ENCODE peak calls at places on chromosomes 13 and 19, in seven cellular contexts. D is spleen; U is CD4-positive, alpha-beta memory T cell; X is WTC11; K is IMR-90; T is endothelial cell of umbilical vein; A is activated CD4-positive, alpha-beta T cell treated with anti-CD3 and anti-CD28 coated beads, Interleukin-2, amount 10 ng/mL, durations not matched to agents 7 days and 5 days. N is an unnamed sample.

GRCh38 chr13:53605306-53605705 is 576.7 kb downstream of the OLFM4 start:
- DNase-seq in D (no peak), U (no peak), X (no peak), K (no peak), T (no peak), A (no peak), N (no peak)

GRCh38 chr19:49887653-49888477 is 8.8 kb downstream of the IL4I1 start:
- DNase-seq in D (peak; percentile 73), U (no peak), X (no peak), K (no peak), T (no peak), A (no peak), N (peak; percentile 42)

GRCh38 chr19:7894612-7895309 is 6.5 kb downstream of the LRRC8E start:
- DNase-seq in D (no peak), U (no peak), X (no peak), K (no peak), T (no peak), A (no peak), N (no peak)

GRCh38 chr19:48390188-48391099 is 907 bp downstream of the KDELR1 start:
- DNase-seq in D (peak; percentile 91), U (peak; percentile 55), X (peak; percentile 81), K (peak; percentile 49), T (peak; percentile 72), A (peak; percentile 68), N (no peak)

GRCh38 chr19:38434549-38435051 is 1.1 kb downstream of the RYR1 start:
- DNase-seq in D (no peak), U (no peak), X (peak; percentile 94), K (no peak), T (no peak), A (no peak), N (no peak)

GRCh38 chr13:24074687-24075086 is 85.8 kb upstream of the SPATA13 start:
- DNase-seq in D (no peak), U (no peak), X (no peak), K (no peak), T (peak; percentile 84), A (no peak), N (no peak)

GRCh38 chr19:632228-633067 is 889 bp downstream of the POLRMT start:
- DNase-seq in D (no peak), U (no peak), X (peak; percentile 63), K (peak; percentile 36), T (peak; percentile 31), A (peak; percentile 26), N (peak; percentile 37)

GRCh38 chr13:50892162-50892944 is 17.2 kb upstream of the RNASEH2B start:
- DNase-seq in D (peak; percentile 85), U (peak; percentile 38), X (no peak), K (no peak), T (no peak), A (peak; percentile 66), N (peak; percentile 20)

GRCh38 chr13:46180393-46180792 is 1.6 kb downstream of the LCP1 start:
- DNase-seq in D (no peak), U (no peak), X (no peak), K (no peak), T (no peak), A (no peak), N (no peak)

GRCh38 chr19:17348700-17349099 is 11.3 kb downstream of the GTPBP3 start:
- DNase-seq in D (peak; percentile 85), U (no peak), X (peak; percentile 54), K (peak; percentile 53), T (peak; percentile 92), A (no peak), N (no peak)

GRCh38 chr13:91058066-91058465 is 289.4 kb upstream of the MIR17HG start:
- DNase-seq in D (no peak), U (no peak), X (peak; percentile 15), K (no peak), T (no peak), A (no peak), N (no peak)

GRCh38 chr19:40279761-40280607 is 5.2 kb downstream of the AKT2 start:
- DNase-seq in D (peak; percentile 77), U (no peak), X (no peak), K (no peak), T (no peak), A (peak; percentile 24), N (peak; percentile 28)

GRCh38 chr19:6060600-6061391 is 49.5 kb downstream of the RFX2 start:
- DNase-seq in D (no peak), U (peak; percentile 31), X (no peak), K (peak; percentile 16), T (peak; percentile 61), A (no peak), N (no peak)

GRCh38 chr13:21606781-21607180 is 2.8 kb upstream of the MICU2 start:
- DNase-seq in D (no peak), U (no peak), X (no peak), K (no peak), T (no peak), A (no peak), N (no peak)

GRCh38 chr13:94345374-94346195 is 133.9 kb downstream of the DCT start:
- DNase-seq in D (no peak), U (peak; percentile 50), X (no peak), K (peak; percentile 44), T (peak; percentile 73), A (peak; percentile 12), N (no peak)

GRCh38 chr13:102650444-102650843 is 44.4 kb downstream of the METTL21C start:
- DNase-seq in D (no peak), U (no peak), X (no peak), K (no peak), T (no peak), A (no peak), N (no peak)

GRCh38 chr13:89204435-89204834 is 1533.3 kb downstream of the SLITRK5 start:
- DNase-seq in D (no peak), U (no peak), X (no peak), K (no peak), T (no peak), A (no peak), N (no peak)

GRCh38 chr13:29581666-29582065 is 13.8 kb downstream of the SLC7A1 start:
- DNase-seq in D (no peak), U (no peak), X (no peak), K (no peak), T (no peak), A (no peak), N (no peak)

GRCh38 chr19:17658666-17659065 is 29.5 kb downstream of the UNC13A start:
- DNase-seq in D (no peak), U (no peak), X (no peak), K (no peak), T (no peak), A (no peak), N (no peak)

GRCh38 chr13:109745060-109745459 is 41.3 kb downstream of the IRS2 start:
- DNase-seq in D (no peak), U (no peak), X (no peak), K (no peak), T (no peak), A (no peak), N (no peak)

GRCh38 chr19:8413593-8413923 is 453 bp downstream of the MARCHF2 start:
- DNase-seq in D (no peak), U (no peak), X (no peak), K (no peak), T (no peak), A (peak; percentile 10), N (no peak)

GRCh38 chr19:6745965-6746364 is 6.5 kb downstream of the TRIP10 start:
- DNase-seq in D (no peak), U (no peak), X (no peak), K (no peak), T (no peak), A (no peak), N (no peak)

GRCh38 chr19:45497791-45498190 is 452 bp upstream of the PPM1N start:
- DNase-seq in D (peak; percentile 78), U (no peak), X (peak; percentile 54), K (no peak), T (no peak), A (no peak), N (no peak)

GRCh38 chr19:44955500-44956439 is 590 bp downstream of the CLPTM1 start:
- DNase-seq in D (no peak), U (no peak), X (no peak), K (no peak), T (peak; percentile 7), A (no peak), N (no peak)

GRCh38 chr19:48970923-48971395 is 5.8 kb downstream of the FTL start:
- DNase-seq in D (peak; percentile 95), U (peak; percentile 68), X (peak; percentile 91), K (peak; percentile 77), T (peak; percentile 81), A (peak; percentile 84), N (peak; percentile 69)

GRCh38 chr19:31707206-31707605 is 358.0 kb upstream of the TSHZ3 start:
- DNase-seq in D (no peak), U (no peak), X (no peak), K (no peak), T (no peak), A (no peak), N (no peak)